ENCODE peak calls at places on chromosomes 3 and 15, in six cellular contexts. One of them, this sample, is unnamed.

GRCh38 chr3:42655331-42655888 is 1.9 kb downstream of the ZBTB47 start:
- DNase-seq in WTC11: no peak
- DNase-seq in activated CD8-positive, alpha-beta T cell treated with anti-CD3 and anti-CD28 coated beads for 36 hours: no peak
- DNase-seq in esophagus muscularis mucosa: no peak
- DNase-seq in MM.1S: no peak
- DNase-seq in neural crest cell: no peak
- DNase-seq in this sample: peak; percentile 42

GRCh38 chr15:74306801-74307217 is 60.6 kb downstream of the CYP11A1 start:
- DNase-seq in esophagus muscularis mucosa: no peak
- DNase-seq in activated CD8-positive, alpha-beta T cell treated with anti-CD3 and anti-CD28 coated beads for 36 hours: no peak
- DNase-seq in neural crest cell: no peak
- DNase-seq in WTC11: no peak
- DNase-seq in MM.1S: no peak
- DNase-seq in this sample: no peak

GRCh38 chr15:25545017-25545416 is 106.2 kb upstream of the UBE3A start:
- DNase-seq in neural crest cell: no peak
- DNase-seq in esophagus muscularis mucosa: no peak
- DNase-seq in WTC11: no peak
- DNase-seq in activated CD8-positive, alpha-beta T cell treated with anti-CD3 and anti-CD28 coated beads for 36 hours: no peak
- DNase-seq in MM.1S: no peak
- DNase-seq in this sample: no peak

GRCh38 chr3:104411760-104412159 is 954.9 kb upstream of the ALCAM start:
- DNase-seq in neural crest cell: no peak
- DNase-seq in WTC11: no peak
- DNase-seq in activated CD8-positive, alpha-beta T cell treated with anti-CD3 and anti-CD28 coated beads for 36 hours: no peak
- DNase-seq in esophagus muscularis mucosa: no peak
- DNase-seq in MM.1S: no peak
- DNase-seq in this sample: no peak

GRCh38 chr3:129228891-129229585 is 20.4 kb upstream of the COPG1 start:
- DNase-seq in esophagus muscularis mucosa: no peak
- DNase-seq in MM.1S: no peak
- DNase-seq in neural crest cell: no peak
- DNase-seq in WTC11: peak; percentile 29
- DNase-seq in activated CD8-positive, alpha-beta T cell treated with anti-CD3 and anti-CD28 coated beads for 36 hours: no peak
- DNase-seq in this sample: no peak

GRCh38 chr15:55289011-55289572 is 521 bp downstream of the RAB27A start:
- DNase-seq in WTC11: peak; percentile 39
- DNase-seq in esophagus muscularis mucosa: no peak
- DNase-seq in neural crest cell: no peak
- DNase-seq in MM.1S: peak; percentile 50
- DNase-seq in activated CD8-positive, alpha-beta T cell treated with anti-CD3 and anti-CD28 coated beads for 36 hours: peak; percentile 66
- DNase-seq in this sample: peak; percentile 34

GRCh38 chr15:49372366-49372765 is 50.7 kb upstream of the FGF7 start:
- DNase-seq in MM.1S: no peak
- DNase-seq in neural crest cell: no peak
- DNase-seq in WTC11: no peak
- DNase-seq in esophagus muscularis mucosa: no peak
- DNase-seq in activated CD8-positive, alpha-beta T cell treated with anti-CD3 and anti-CD28 coated beads for 36 hours: no peak
- DNase-seq in this sample: no peak

GRCh38 chr3:197306374-197307086 is 8.1 kb upstream of the DLG1 start:
- DNase-seq in esophagus muscularis mucosa: no peak
- DNase-seq in activated CD8-positive, alpha-beta T cell treated with anti-CD3 and anti-CD28 coated beads for 36 hours: no peak
- DNase-seq in MM.1S: no peak
- DNase-seq in WTC11: no peak
- DNase-seq in neural crest cell: no peak
- DNase-seq in this sample: no peak

GRCh38 chr3:38165722-38166387 is 518 bp downstream of the OXSR1 start:
- DNase-seq in WTC11: no peak
- DNase-seq in MM.1S: no peak
- DNase-seq in activated CD8-positive, alpha-beta T cell treated with anti-CD3 and anti-CD28 coated beads for 36 hours: no peak
- DNase-seq in esophagus muscularis mucosa: no peak
- DNase-seq in neural crest cell: no peak
- DNase-seq in this sample: peak; percentile 68

GRCh38 chr3:193744048-193744821 is 151.2 kb downstream of the OPA1 start:
- DNase-seq in activated CD8-positive, alpha-beta T cell treated with anti-CD3 and anti-CD28 coated beads for 36 hours: no peak
- DNase-seq in MM.1S: peak; percentile 47
- DNase-seq in WTC11: no peak
- DNase-seq in esophagus muscularis mucosa: no peak
- DNase-seq in neural crest cell: no peak
- DNase-seq in this sample: no peak

GRCh38 chr3:197024881-197025735 is 4.5 kb downstream of the MELTF start:
- DNase-seq in esophagus muscularis mucosa: no peak
- DNase-seq in activated CD8-positive, alpha-beta T cell treated with anti-CD3 and anti-CD28 coated beads for 36 hours: no peak
- DNase-seq in WTC11: no peak
- DNase-seq in MM.1S: no peak
- DNase-seq in neural crest cell: no peak
- DNase-seq in this sample: peak; percentile 27

GRCh38 chr3:49906004-49906860 is 2.6 kb upstream of the MST1R start:
- DNase-seq in MM.1S: no peak
- DNase-seq in esophagus muscularis mucosa: no peak
- DNase-seq in WTC11: peak; percentile 68
- DNase-seq in neural crest cell: peak; percentile 46
- DNase-seq in activated CD8-positive, alpha-beta T cell treated with anti-CD3 and anti-CD28 coated beads for 36 hours: peak; percentile 79
- DNase-seq in this sample: peak; percentile 83

GRCh38 chr3:67819447-67819846 is 165.0 kb upstream of the SUCLG2 start:
- DNase-seq in neural crest cell: no peak
- DNase-seq in WTC11: no peak
- DNase-seq in activated CD8-positive, alpha-beta T cell treated with anti-CD3 and anti-CD28 coated beads for 36 hours: peak; percentile 9
- DNase-seq in MM.1S: peak; percentile 25
- DNase-seq in esophagus muscularis mucosa: no peak
- DNase-seq in this sample: no peak

GRCh38 chr3:125374996-125375941 is at the start of gene ZNF148:
- DNase-seq in activated CD8-positive, alpha-beta T cell treated with anti-CD3 and anti-CD28 coated beads for 36 hours: peak; percentile 90
- DNase-seq in esophagus muscularis mucosa: peak; percentile 97
- DNase-seq in neural crest cell: peak; percentile 87
- DNase-seq in MM.1S: peak; percentile 89
- DNase-seq in WTC11: peak; percentile 87
- DNase-seq in this sample: peak; percentile 92

GRCh38 chr15:88802991-88803240 is 320 bp upstream of the ACAN start:
- DNase-seq in MM.1S: no peak
- DNase-seq in activated CD8-positive, alpha-beta T cell treated with anti-CD3 and anti-CD28 coated beads for 36 hours: no peak
- DNase-seq in esophagus muscularis mucosa: no peak
- DNase-seq in WTC11: no peak
- DNase-seq in neural crest cell: peak; percentile 2
- DNase-seq in this sample: no peak
- TF ChIP-seq CTCF in MM.1S: no peak
- TF ChIP-seq CTCF in activated CD8-positive, alpha-beta T cell treated with anti-CD3 and anti-CD28 coated beads for 36 hours: no peak
- TF ChIP-seq CTCF in esophagus muscularis mucosa: no peak
- TF ChIP-seq CTCF in WTC11: no peak
- TF ChIP-seq CTCF in neural crest cell: no peak
- TF ChIP-seq CTCF in this sample: no peak

GRCh38 chr3:76651784-76652183 is 388.1 kb upstream of the ROBO2 start:
- DNase-seq in neural crest cell: no peak
- DNase-seq in MM.1S: no peak
- DNase-seq in esophagus muscularis mucosa: no peak
- DNase-seq in WTC11: no peak
- DNase-seq in activated CD8-positive, alpha-beta T cell treated with anti-CD3 and anti-CD28 coated beads for 36 hours: no peak
- DNase-seq in this sample: no peak
- TF ChIP-seq CTCF in neural crest cell: no peak
- TF ChIP-seq CTCF in MM.1S: no peak
- TF ChIP-seq CTCF in esophagus muscularis mucosa: no peak
- TF ChIP-seq CTCF in WTC11: no peak
- TF ChIP-seq CTCF in activated CD8-positive, alpha-beta T cell treated with anti-CD3 and anti-CD28 coated beads for 36 hours: no peak
- TF ChIP-seq CTCF in this sample: no peak

GRCh38 chr3:56303508-56303907 is 164.8 kb downstream of the ERC2 start:
- DNase-seq in neural crest cell: peak; percentile 49
- DNase-seq in MM.1S: peak; percentile 31
- DNase-seq in activated CD8-positive, alpha-beta T cell treated with anti-CD3 and anti-CD28 coated beads for 36 hours: peak; percentile 41
- DNase-seq in WTC11: peak; percentile 72
- DNase-seq in esophagus muscularis mucosa: no peak
- DNase-seq in this sample: peak; percentile 33

GRCh38 chr3:56304069-56304468 is 164.2 kb downstream of the ERC2 start:
- DNase-seq in MM.1S: no peak
- DNase-seq in neural crest cell: no peak
- DNase-seq in esophagus muscularis mucosa: no peak
- DNase-seq in activated CD8-positive, alpha-beta T cell treated with anti-CD3 and anti-CD28 coated beads for 36 hours: no peak
- DNase-seq in WTC11: no peak
- DNase-seq in this sample: no peak

GRCh38 chr3:56297281-56297680 is 171.0 kb downstream of the ERC2 start:
- DNase-seq in MM.1S: no peak
- DNase-seq in WTC11: no peak
- DNase-seq in neural crest cell: no peak
- DNase-seq in esophagus muscularis mucosa: no peak
- DNase-seq in activated CD8-positive, alpha-beta T cell treated with anti-CD3 and anti-CD28 coated beads for 36 hours: no peak
- DNase-seq in this sample: no peak

GRCh38 chr3:56302417-56302816 is 165.8 kb downstream of the ERC2 start:
- DNase-seq in activated CD8-positive, alpha-beta T cell treated with anti-CD3 and anti-CD28 coated beads for 36 hours: no peak
- DNase-seq in neural crest cell: no peak
- DNase-seq in MM.1S: no peak
- DNase-seq in WTC11: no peak
- DNase-seq in esophagus muscularis mucosa: no peak
- DNase-seq in this sample: no peak
- TF ChIP-seq CTCF in activated CD8-positive, alpha-beta T cell treated with anti-CD3 and anti-CD28 coated beads for 36 hours: peak; percentile 24
- TF ChIP-seq CTCF in neural crest cell: peak; percentile 42
- TF ChIP-seq CTCF in MM.1S: peak; percentile 24
- TF ChIP-seq CTCF in WTC11: no peak
- TF ChIP-seq CTCF in esophagus muscularis mucosa: no peak
- TF ChIP-seq CTCF in this sample: no peak

DNA sequence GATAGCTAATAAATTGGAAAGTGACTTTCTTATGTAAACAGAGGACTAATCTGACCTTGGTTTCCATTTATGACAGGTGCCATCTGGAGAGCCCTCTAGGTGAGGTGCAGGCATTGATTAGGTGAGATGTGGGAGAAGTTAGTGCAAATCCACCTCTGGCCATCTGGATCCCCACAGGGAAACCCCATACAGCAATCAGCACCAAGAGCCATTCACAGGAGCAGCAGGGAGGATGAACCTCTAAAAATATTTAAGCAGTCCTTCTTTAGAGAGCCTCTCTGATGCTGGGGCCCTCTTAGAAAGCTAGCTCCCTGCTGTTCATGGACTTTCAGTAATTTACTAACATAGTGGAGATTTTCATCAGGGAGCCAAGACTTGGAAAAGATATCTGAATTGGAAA is 69.3 kb downstream of the CLSTN2 start:
- DNase-seq in WTC11: no peak
- DNase-seq in esophagus muscularis mucosa: peak; percentile 45
- DNase-seq in activated CD8-positive, alpha-beta T cell treated with anti-CD3 and anti-CD28 coated beads for 36 hours: no peak
- DNase-seq in MM.1S: no peak
- DNase-seq in neural crest cell: no peak
- DNase-seq in this sample: no peak
- TF ChIP-seq CTCF in WTC11: no peak
- TF ChIP-seq CTCF in esophagus muscularis mucosa: no peak
- TF ChIP-seq CTCF in activated CD8-positive, alpha-beta T cell treated with anti-CD3 and anti-CD28 coated beads for 36 hours: no peak
- TF ChIP-seq CTCF in MM.1S: no peak
- TF ChIP-seq CTCF in neural crest cell: no peak
- TF ChIP-seq CTCF in this sample: no peak

GRCh38 chr15:39438795-39439577 is 141.9 kb upstream of the THBS1 start:
- DNase-seq in neural crest cell: no peak
- DNase-seq in esophagus muscularis mucosa: no peak
- DNase-seq in WTC11: no peak
- DNase-seq in activated CD8-positive, alpha-beta T cell treated with anti-CD3 and anti-CD28 coated beads for 36 hours: no peak
- DNase-seq in MM.1S: no peak
- DNase-seq in this sample: no peak
- TF ChIP-seq CTCF in neural crest cell: peak; percentile 30
- TF ChIP-seq CTCF in esophagus muscularis mucosa: no peak
- TF ChIP-seq CTCF in WTC11: no peak
- TF ChIP-seq CTCF in activated CD8-positive, alpha-beta T cell treated with anti-CD3 and anti-CD28 coated beads for 36 hours: no peak
- TF ChIP-seq CTCF in MM.1S: no peak
- TF ChIP-seq CTCF in this sample: no peak

GRCh38 chr3:184811034-184811433 is 932 bp upstream of the VPS8 start:
- DNase-seq in activated CD8-positive, alpha-beta T cell treated with anti-CD3 and anti-CD28 coated beads for 36 hours: peak; percentile 35
- DNase-seq in WTC11: no peak
- DNase-seq in esophagus muscularis mucosa: peak; percentile 47
- DNase-seq in neural crest cell: no peak
- DNase-seq in MM.1S: no peak
- DNase-seq in this sample: no peak

GRCh38 chr3:184806567-184807271 is 5.2 kb upstream of the VPS8 start:
- DNase-seq in esophagus muscularis mucosa: no peak
- DNase-seq in WTC11: no peak
- DNase-seq in activated CD8-positive, alpha-beta T cell treated with anti-CD3 and anti-CD28 coated beads for 36 hours: no peak
- DNase-seq in MM.1S: no peak
- DNase-seq in neural crest cell: no peak
- DNase-seq in this sample: no peak

GRCh38 chr3:184807549-184807948 is 4.4 kb upstream of the VPS8 start:
- DNase-seq in neural crest cell: no peak
- DNase-seq in activated CD8-positive, alpha-beta T cell treated with anti-CD3 and anti-CD28 coated beads for 36 hours: no peak
- DNase-seq in WTC11: no peak
- DNase-seq in esophagus muscularis mucosa: no peak
- DNase-seq in MM.1S: no peak
- DNase-seq in this sample: no peak

GRCh38 chr3:184805351-184806038 is 6.5 kb upstream of the VPS8 start:
- DNase-seq in MM.1S: no peak
- DNase-seq in activated CD8-positive, alpha-beta T cell treated with anti-CD3 and anti-CD28 coated beads for 36 hours: no peak
- DNase-seq in neural crest cell: no peak
- DNase-seq in WTC11: no peak
- DNase-seq in esophagus muscularis mucosa: no peak
- DNase-seq in this sample: no peak

GRCh38 chr3:184808021-184808420 is 3.9 kb upstream of the VPS8 start:
- DNase-seq in activated CD8-positive, alpha-beta T cell treated with anti-CD3 and anti-CD28 coated beads for 36 hours: peak; percentile 49
- DNase-seq in WTC11: no peak
- DNase-seq in MM.1S: no peak
- DNase-seq in neural crest cell: peak; percentile 48
- DNase-seq in esophagus muscularis mucosa: peak; percentile 68
- DNase-seq in this sample: no peak
- TF ChIP-seq CTCF in activated CD8-positive, alpha-beta T cell treated with anti-CD3 and anti-CD28 coated beads for 36 hours: peak; percentile 35
- TF ChIP-seq CTCF in WTC11: no peak
- TF ChIP-seq CTCF in MM.1S: no peak
- TF ChIP-seq CTCF in neural crest cell: peak; percentile 39
- TF ChIP-seq CTCF in esophagus muscularis mucosa: no peak
- TF ChIP-seq CTCF in this sample: no peak

GRCh38 chr3:149541091-149541491 is 66.6 kb downstream of the TM4SF4 start:
- DNase-seq in WTC11: no peak
- DNase-seq in MM.1S: no peak
- DNase-seq in esophagus muscularis mucosa: no peak
- DNase-seq in activated CD8-positive, alpha-beta T cell treated with anti-CD3 and anti-CD28 coated beads for 36 hours: no peak
- DNase-seq in neural crest cell: no peak
- DNase-seq in this sample: no peak
- TF ChIP-seq CTCF in WTC11: no peak
- TF ChIP-seq CTCF in MM.1S: no peak
- TF ChIP-seq CTCF in esophagus muscularis mucosa: no peak
- TF ChIP-seq CTCF in activated CD8-positive, alpha-beta T cell treated with anti-CD3 and anti-CD28 coated beads for 36 hours: no peak
- TF ChIP-seq CTCF in neural crest cell: no peak
- TF ChIP-seq CTCF in this sample: no peak

GRCh38 chr3:79268422-79268821 is 499.4 kb downstream of the ROBO1 start:
- DNase-seq in WTC11: no peak
- DNase-seq in esophagus muscularis mucosa: no peak
- DNase-seq in MM.1S: no peak
- DNase-seq in activated CD8-positive, alpha-beta T cell treated with anti-CD3 and anti-CD28 coated beads for 36 hours: no peak
- DNase-seq in neural crest cell: no peak
- DNase-seq in this sample: no peak

GRCh38 chr3:79263423-79263822 is 504.4 kb downstream of the ROBO1 start:
- DNase-seq in MM.1S: no peak
- DNase-seq in WTC11: no peak
- DNase-seq in esophagus muscularis mucosa: no peak
- DNase-seq in neural crest cell: no peak
- DNase-seq in activated CD8-positive, alpha-beta T cell treated with anti-CD3 and anti-CD28 coated beads for 36 hours: no peak
- DNase-seq in this sample: no peak

DNA sequence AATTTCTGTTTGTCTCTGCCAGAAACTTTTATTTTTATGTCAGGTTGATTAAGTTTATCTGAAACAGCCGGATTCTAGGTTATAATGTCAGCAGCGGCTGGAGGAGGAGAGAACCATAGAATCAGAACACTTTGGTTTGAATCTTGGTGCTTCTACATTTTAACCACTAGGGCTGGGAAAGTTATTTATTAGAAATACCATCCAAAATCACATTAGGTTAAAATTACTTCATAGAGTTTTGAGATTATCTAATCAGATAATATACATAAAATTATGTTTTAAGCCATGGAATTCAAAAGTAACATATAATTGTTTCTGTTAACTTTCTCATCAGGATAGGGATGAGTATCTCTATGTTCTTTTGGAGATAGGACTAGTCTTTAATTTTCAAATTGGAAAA is 502.9 kb downstream of the ROBO1 start:
- DNase-seq in activated CD8-positive, alpha-beta T cell treated with anti-CD3 and anti-CD28 coated beads for 36 hours: no peak
- DNase-seq in MM.1S: no peak
- DNase-seq in esophagus muscularis mucosa: no peak
- DNase-seq in WTC11: no peak
- DNase-seq in neural crest cell: no peak
- DNase-seq in this sample: no peak
- TF ChIP-seq CTCF in activated CD8-positive, alpha-beta T cell treated with anti-CD3 and anti-CD28 coated beads for 36 hours: no peak
- TF ChIP-seq CTCF in MM.1S: no peak
- TF ChIP-seq CTCF in esophagus muscularis mucosa: no peak
- TF ChIP-seq CTCF in WTC11: no peak
- TF ChIP-seq CTCF in neural crest cell: peak; percentile 36
- TF ChIP-seq CTCF in this sample: no peak

This sample was measured in GM13976.